ENCODE peak calls at places on chromosomes 7 and 10, in nine cellular contexts. Y, O, R, A, E, B, U, V and P are unnamed samples.

GRCh38 chr10:120077707-120078492 is 185.4 kb downstream of the SEC23IP start:
- DNase-seq in Y (no peak), O (no peak), R (no peak), A (no peak), E (no peak), B (no peak), U (no peak), V (peak; percentile 57), P (no peak)

GRCh38 chr10:88582411-88582805 is 710 bp downstream of the RNLS start:
- DNase-seq in Y (no peak), O (no peak), R (no peak), A (no peak), E (no peak), B (no peak), U (no peak), V (no peak), P (no peak)

GRCh38 chr7:83859827-83860226 is 210.9 kb upstream of the SEMA3E start:
- DNase-seq in Y (no peak), O (no peak), R (no peak), A (no peak), E (no peak), B (no peak), U (no peak), V (no peak), P (no peak)

GRCh38 chr10:69303632-69304035 is 25.3 kb downstream of the HK1 start:
- DNase-seq in Y (no peak), O (no peak), R (peak; percentile 57), A (no peak), E (no peak), B (peak; percentile 42), U (no peak), V (no peak), P (no peak)

GRCh38 chr10:46225597-46225996 is 61.2 kb upstream of the ANTXRL start:
- DNase-seq in Y (no peak), O (no peak), R (no peak), A (no peak), E (no peak), B (no peak), U (no peak), V (peak; percentile 91), P (peak; percentile 53)

GRCh38 chr10:131775833-131776232 is 125.0 kb upstream of the PPP2R2D start:
- DNase-seq in Y (no peak), O (no peak), R (no peak), A (no peak), E (no peak), B (no peak), U (no peak), V (no peak), P (no peak)

GRCh38 chr7:84455788-84456187 is 261.2 kb upstream of the SEMA3A start:
- DNase-seq in Y (no peak), O (no peak), R (peak; percentile 31), A (no peak), E (peak; percentile 56), B (peak; percentile 45), U (no peak), V (no peak), P (no peak)

GRCh38 chr10:92493362-92493761 is 80.5 kb downstream of the IDE start:
- DNase-seq in Y (no peak), O (no peak), R (no peak), A (no peak), E (no peak), B (no peak), U (no peak), V (no peak), P (no peak)

GRCh38 chr7:13908667-13909382 is 80.6 kb downstream of the ETV1 start:
- DNase-seq in Y (no peak), O (peak; percentile 73), R (peak; percentile 11), A (no peak), E (no peak), B (no peak), U (no peak), V (no peak), P (no peak)

GRCh38 chr7:105759670-105760548 is 116.5 kb downstream of the ATXN7L1 start:
- DNase-seq in Y (peak; percentile 26), O (peak; percentile 64), R (peak; percentile 78), A (peak; percentile 36), E (peak; percentile 81), B (peak; percentile 50), U (no peak), V (no peak), P (no peak)

GRCh38 chr10:88069338-88069737 is 205.9 kb downstream of the PTEN start:
- DNase-seq in Y (no peak), O (no peak), R (no peak), A (no peak), E (no peak), B (no peak), U (no peak), V (no peak), P (no peak)

GRCh38 chr7:42605381-42605780 is 306.5 kb downstream of the C7orf25 start:
- DNase-seq in Y (no peak), O (no peak), R (no peak), A (no peak), E (no peak), B (peak; percentile 64), U (no peak), V (no peak), P (no peak)

DNA sequence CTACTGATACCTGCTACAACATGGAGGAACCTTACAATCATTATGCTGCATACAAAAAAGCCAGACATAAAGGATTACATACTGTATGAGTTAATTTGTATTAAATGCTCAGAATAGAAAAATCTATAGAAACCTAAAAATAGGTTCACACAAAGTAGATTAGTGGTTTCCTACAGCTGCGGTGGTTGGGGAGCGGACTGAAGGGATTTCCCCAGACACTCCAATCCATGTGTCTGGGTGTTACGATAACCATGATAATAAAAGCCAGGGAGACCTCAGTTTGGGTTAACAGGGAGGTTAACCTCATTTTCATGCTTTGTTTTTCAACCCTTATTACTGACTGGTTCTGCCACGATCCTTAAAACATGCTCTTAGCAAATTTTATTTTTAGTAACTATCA is 355.9 kb downstream of the KCNMA1 start:
- DNase-seq in Y (no peak), O (no peak), R (no peak), A (no peak), E (no peak), B (no peak), U (no peak), V (no peak), P (no peak)
- H3K4me3 ChIP-seq in Y (no peak overlapping the region), O (no peak overlapping the region), R (no peak overlapping the region), A (no peak overlapping the region), E (no peak overlapping the region), B (no peak overlapping the region), U (no peak overlapping the region), V (no peak overlapping the region), P (no peak overlapping the region)

GRCh38 chr10:127964644-127965043 is 57.7 kb downstream of the PTPRE start:
- DNase-seq in Y (no peak), O (no peak), R (peak; percentile 45), A (no peak), E (no peak), B (no peak), U (no peak), V (no peak), P (no peak)
- H3K4me3 ChIP-seq in Y (no peak overlapping the region), O (no peak overlapping the region), R (peak overlapping the region; percentile 58), A (no peak overlapping the region), E (no peak overlapping the region), B (no peak overlapping the region), U (no peak overlapping the region), V (no peak overlapping the region), P (no peak overlapping the region)

DNA sequence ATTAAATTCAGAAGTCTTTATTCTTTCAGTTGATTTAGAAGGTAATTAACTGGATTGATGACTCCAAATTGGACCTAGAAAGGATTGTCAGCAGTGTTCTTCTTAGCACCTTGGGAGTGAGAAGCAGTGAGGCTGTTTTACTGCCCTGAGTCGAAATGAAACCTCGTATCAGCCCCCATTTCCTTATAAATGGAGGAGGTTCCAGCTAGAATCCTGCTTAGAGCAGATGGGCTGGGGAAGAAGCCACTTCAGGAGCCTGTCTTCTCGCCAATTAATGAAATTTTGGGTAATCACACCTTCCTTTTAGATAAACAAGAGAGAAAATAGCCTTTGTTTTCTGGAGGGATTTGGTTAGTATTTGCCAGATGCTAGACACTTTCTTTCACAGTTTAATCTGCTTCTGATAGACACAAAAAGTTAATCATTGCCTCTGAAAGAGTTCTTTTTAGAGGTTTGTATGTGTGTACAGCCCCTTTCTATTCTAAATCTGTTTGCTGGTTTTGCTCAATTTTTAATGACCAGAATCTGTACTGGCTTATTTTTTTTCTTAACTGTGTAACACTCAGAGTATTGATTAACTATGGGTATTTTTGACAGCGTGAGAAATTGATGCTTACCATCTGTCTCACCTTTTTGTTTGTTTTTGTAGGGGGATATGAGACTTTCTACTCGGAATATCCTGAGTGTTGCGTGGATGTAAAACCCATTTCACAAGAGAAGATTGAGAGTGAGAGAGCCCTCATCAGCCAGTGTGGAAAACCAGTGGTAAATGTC is 4.6 kb downstream of the DUSP5 start:
- DNase-seq in Y (no peak), O (no peak), R (no peak), A (no peak), E (no peak), B (no peak), U (no peak), V (no peak), P (no peak)
- H3K4me3 ChIP-seq in Y (no peak overlapping the region), O (peak overlapping the region; percentile 98), R (peak overlapping the region; percentile 83), A (peak overlapping the region; percentile 18), E (no peak overlapping the region), B (peak overlapping the region; percentile 38), U (peak overlapping the region; percentile 59), V (no peak overlapping the region), P (no peak overlapping the region)

GRCh38 chr7:135731131-135731530 is 3.1 kb upstream of the SLC13A4 start:
- DNase-seq in Y (no peak), O (no peak), R (no peak), A (no peak), E (no peak), B (no peak), U (no peak), V (no peak), P (no peak)

GRCh38 chr7:135728136-135728669 is at the start of gene SLC13A4:
- DNase-seq in Y (no peak), O (no peak), R (peak; percentile 24), A (no peak), E (no peak), B (no peak), U (no peak), V (no peak), P (no peak)

GRCh38 chr7:135726389-135726788 is 1.6 kb downstream of the SLC13A4 start:
- DNase-seq in Y (no peak), O (no peak), R (no peak), A (no peak), E (no peak), B (no peak), U (no peak), V (no peak), P (no peak)

GRCh38 chr7:135726911-135727673 is 894 bp downstream of the SLC13A4 start:
- DNase-seq in Y (no peak), O (no peak), R (no peak), A (no peak), E (no peak), B (no peak), U (no peak), V (no peak), P (no peak)

DNA sequence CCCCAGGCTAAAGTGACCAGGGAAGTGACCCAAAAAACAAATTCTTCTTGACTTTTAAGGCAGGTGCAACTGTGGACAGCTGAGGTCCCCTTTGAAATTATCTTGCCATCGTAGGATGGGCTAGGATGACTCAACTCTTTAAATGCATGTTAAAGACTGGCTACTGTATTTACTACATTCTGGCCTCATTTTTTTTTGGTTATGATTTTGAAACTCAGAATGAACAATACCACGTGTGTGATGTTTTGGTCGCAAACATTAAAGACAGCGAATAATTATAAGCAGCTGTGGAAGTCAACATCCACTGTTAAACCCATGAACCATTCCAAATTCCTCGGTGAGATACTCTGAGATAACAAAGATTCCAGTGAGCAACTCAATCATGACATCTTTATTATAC is 1.2 kb upstream of the SLC13A4 start:
- DNase-seq in Y (no peak), O (no peak), R (peak; percentile 43), A (no peak), E (no peak), B (no peak), U (no peak), V (no peak), P (no peak)
- H3K4me3 ChIP-seq in Y (no peak overlapping the region), O (no peak overlapping the region), R (no peak overlapping the region), A (no peak overlapping the region), E (no peak overlapping the region), B (no peak overlapping the region), U (no peak overlapping the region), V (no peak overlapping the region), P (no peak overlapping the region)